ENCODE peak calls at places on chromosomes 3 and 15, in ten cellular contexts. M is WERI-Rb-1, J is A549, N is right cardiac atrium, E is hepatocyte, R is NT2/D1, Z is astrocyte, Q is dorsolateral prefrontal cortex, F is heart left ventricle, Y is neuronal stem cell. W is an unnamed sample.

GRCh38 chr3:191329654-191330308 is 545 bp downstream of the UTS2B start:
- DNase-seq in M (peak; percentile 39), J (no peak), N (peak; percentile 82), E (peak; percentile 65), R (no peak), Z (peak; percentile 63), Q (peak; percentile 30), F (peak; percentile 74), Y (peak; percentile 47), W (peak; percentile 64)

GRCh38 chr15:64152507-64153387 is 1.2 kb downstream of the SNX22 start:
- DNase-seq in M (no peak), J (no peak), N (peak; percentile 70), E (no peak), R (no peak), Z (no peak), Q (no peak), F (no peak), Y (no peak), W (no peak)

GRCh38 chr15:99017322-99017701 is 9.7 kb upstream of the PGPEP1L start:
- DNase-seq in M (peak; percentile 43), J (no peak), N (no peak), E (no peak), R (no peak), Z (no peak), Q (no peak), F (no peak), Y (no peak), W (no peak)

GRCh38 chr15:58212909-58213526 is 74.8 kb downstream of the AQP9 start:
- DNase-seq in M (peak; percentile 38), J (peak; percentile 69), N (no peak), E (peak; percentile 61), R (no peak), Z (no peak), Q (no peak), F (no peak), Y (no peak), W (peak; percentile 52)

GRCh38 chr3:9542182-9542581 is 11.4 kb downstream of the LHFPL4 start:
- DNase-seq in M (no peak), J (no peak), N (no peak), E (no peak), R (no peak), Z (no peak), Q (no peak), F (no peak), Y (no peak), W (no peak)

GRCh38 chr15:39587291-39587909 is 6.5 kb downstream of the THBS1 start:
- DNase-seq in M (no peak), J (no peak), N (no peak), E (no peak), R (no peak), Z (no peak), Q (no peak), F (no peak), Y (no peak), W (peak; percentile 55)

GRCh38 chr3:126570103-126570541 is 11.4 kb upstream of the C3orf22 start:
- DNase-seq in M (no peak), J (no peak), N (no peak), E (no peak), R (no peak), Z (no peak), Q (no peak), F (no peak), Y (no peak), W (no peak)

GRCh38 chr3:51024121-51024520 is 349.4 kb downstream of the DOCK3 start:
- DNase-seq in M (no peak), J (no peak), N (no peak), E (no peak), R (no peak), Z (no peak), Q (no peak), F (no peak), Y (no peak), W (no peak)

GRCh38 chr15:25691544-25692430 is 171.3 kb downstream of the ATP10A start:
- DNase-seq in M (no peak), J (no peak), N (no peak), E (peak; percentile 26), R (no peak), Z (no peak), Q (no peak), F (no peak), Y (no peak), W (peak; percentile 55)

GRCh38 chr3:159766563-159767185 is 222.0 kb upstream of the IL12A start:
- DNase-seq in M (no peak), J (peak; percentile 73), N (no peak), E (no peak), R (no peak), Z (no peak), Q (no peak), F (no peak), Y (no peak), W (peak; percentile 61)

GRCh38 chr15:84955089-84955848 is 26.4 kb upstream of the PDE8A start:
- DNase-seq in M (peak; percentile 79), J (peak; percentile 92), N (peak; percentile 89), E (peak; percentile 85), R (peak; percentile 43), Z (peak; percentile 51), Q (peak; percentile 84), F (peak; percentile 79), Y (peak; percentile 15), W (peak; percentile 70)

GRCh38 chr15:43930079-43930478 is 103.3 kb downstream of the WDR76 start:
- DNase-seq in M (peak; percentile 20), J (no peak), N (no peak), E (peak; percentile 27), R (peak; percentile 38), Z (no peak), Q (no peak), F (no peak), Y (no peak), W (peak; percentile 45)

GRCh38 chr3:141929341-141929995 is 53.0 kb downstream of the ATP1B3 start:
- DNase-seq in M (no peak), J (no peak), N (no peak), E (no peak), R (no peak), Z (no peak), Q (no peak), F (no peak), Y (no peak), W (no peak)

GRCh38 chr3:22007376-22007775 is 256.4 kb upstream of the ZNF385D start:
- DNase-seq in M (no peak), J (no peak), N (no peak), E (no peak), R (no peak), Z (no peak), Q (no peak), F (no peak), Y (no peak), W (no peak)

GRCh38 chr3:172341482-172342059 is 106.7 kb downstream of the GHSR start:
- DNase-seq in M (no peak), J (peak; percentile 13), N (no peak), E (peak; percentile 76), R (peak; percentile 36), Z (peak; percentile 43), Q (no peak), F (no peak), Y (peak; percentile 29), W (peak; percentile 73)

GRCh38 chr3:99767341-99767740 is 50.3 kb upstream of the CMSS1 start:
- DNase-seq in M (no peak), J (no peak), N (no peak), E (no peak), R (no peak), Z (peak; percentile 89), Q (no peak), F (no peak), Y (no peak), W (no peak)

GRCh38 chr15:58203537-58203936 is 65.4 kb downstream of the AQP9 start:
- DNase-seq in M (no peak), J (no peak), N (no peak), E (peak; percentile 38), R (no peak), Z (peak; percentile 94), Q (no peak), F (no peak), Y (no peak), W (peak; percentile 94)

GRCh38 chr3:15207836-15208504 is 1.9 kb downstream of the CAPN7 start:
- DNase-seq in M (no peak), J (no peak), N (no peak), E (no peak), R (no peak), Z (no peak), Q (no peak), F (no peak), Y (no peak), W (no peak)
- H3K4me3 ChIP-seq in M (no peak overlapping the region), J (peak overlapping the region; percentile 87), N (peak overlapping the region; percentile 88), E (peak overlapping the region; percentile 91), R (no peak overlapping the region), Z (peak overlapping the region; percentile 83), Q (peak overlapping the region; percentile 96), F (peak overlapping the region; percentile 58), Y (peak overlapping the region; percentile 88), W (peak overlapping the region; percentile 77)

DNA sequence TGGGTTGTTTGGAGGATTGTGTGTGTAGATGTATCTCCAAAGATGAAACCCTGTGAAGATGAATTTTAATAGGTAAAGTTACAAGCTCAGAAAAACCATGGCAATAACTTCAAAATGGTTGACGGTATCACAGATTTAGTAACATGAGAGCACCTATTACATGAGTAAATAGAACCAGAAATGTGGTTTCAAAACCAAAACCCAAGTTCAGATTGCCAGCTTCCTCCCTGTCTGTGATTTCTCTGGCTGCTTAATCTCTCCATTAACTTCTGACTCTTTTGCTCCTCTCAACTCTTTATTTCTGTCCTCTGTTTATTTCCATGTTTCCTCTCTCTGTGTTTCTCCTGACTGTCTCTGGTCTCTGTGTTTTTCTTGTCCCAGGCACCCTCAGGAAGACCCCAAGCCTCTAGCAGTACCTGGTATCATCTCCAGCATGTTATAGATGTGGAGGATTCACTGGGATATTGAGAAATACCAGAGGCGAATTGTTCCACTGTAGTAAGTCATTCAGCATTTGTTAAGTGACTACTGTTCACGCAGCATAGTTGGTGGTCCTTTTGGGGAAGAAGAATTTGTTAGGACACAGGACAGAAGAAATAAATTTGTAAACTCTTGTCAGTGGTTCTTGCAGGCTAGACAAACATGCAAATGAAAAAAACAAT is 138.8 kb downstream of the BBX start:
- DNase-seq in M (no peak), J (no peak), N (no peak), E (no peak), R (no peak), Z (no peak), Q (no peak), F (no peak), Y (no peak), W (peak; percentile 51)
- H3K4me3 ChIP-seq in M (no peak overlapping the region), J (no peak overlapping the region), N (no peak overlapping the region), E (no peak overlapping the region), R (no peak overlapping the region), Z (peak overlapping the region; percentile 15), Q (no peak overlapping the region), F (no peak overlapping the region), Y (no peak overlapping the region), W (no peak overlapping the region)

DNA sequence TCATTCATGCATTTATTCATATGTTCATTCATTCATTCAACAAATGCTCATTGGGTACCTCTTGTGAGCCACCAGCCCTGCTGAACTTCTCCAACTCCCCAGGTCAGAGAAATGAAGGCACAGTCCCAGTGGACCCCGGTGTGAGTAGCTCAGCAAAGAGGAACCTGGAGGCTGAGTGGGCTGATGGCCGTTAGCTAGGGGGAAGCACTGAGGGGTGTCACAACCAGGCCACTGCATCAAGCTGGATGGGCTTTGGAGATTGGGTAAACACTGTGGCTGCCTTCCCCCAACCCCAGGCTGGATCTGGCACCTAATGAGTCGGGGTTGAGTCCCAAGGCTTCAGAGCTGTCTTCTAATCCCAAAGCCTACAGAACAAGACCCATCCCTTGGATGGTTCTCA is 12.1 kb upstream of the ALAS1 start:
- DNase-seq in M (no peak), J (no peak), N (no peak), E (no peak), R (no peak), Z (no peak), Q (no peak), F (no peak), Y (no peak), W (no peak)
- H3K4me3 ChIP-seq in M (no peak overlapping the region), J (no peak overlapping the region), N (no peak overlapping the region), E (no peak overlapping the region), R (no peak overlapping the region), Z (no peak overlapping the region), Q (no peak overlapping the region), F (no peak overlapping the region), Y (no peak overlapping the region), W (no peak overlapping the region)

GRCh38 chr3:183548262-183548769 is 7.2 kb downstream of the KLHL6 start:
- DNase-seq in M (no peak), J (peak; percentile 46), N (no peak), E (peak; percentile 84), R (peak; percentile 86), Z (peak; percentile 94), Q (no peak), F (no peak), Y (peak; percentile 66), W (no peak)
- H3K4me3 ChIP-seq in M (no peak overlapping the region), J (no peak overlapping the region), N (no peak overlapping the region), E (no peak overlapping the region), R (no peak overlapping the region), Z (no peak overlapping the region), Q (no peak overlapping the region), F (no peak overlapping the region), Y (no peak overlapping the region), W (no peak overlapping the region)

W was measured in cardiac muscle cell.